ENCODE peak calls at places on chromosome 2, in ten cellular contexts. Y is ovary, T is uterus, N is transverse colon, C is stomach, W is IMR-90, J is Peyer's patch, F is A549, E is body of pancreas, I is heart left ventricle. G is an unnamed sample.
A peak's percentile ranks its signal among the peaks of the same experiment; 100 is the strongest.

GRCh38 chr2:128360711-128361110 is 42.0 kb upstream of the HS6ST1 start:
- DNase-seq in Y (no peak), T (no peak), N (no peak), C (no peak), W (no peak), J (no peak), F (no peak), E (no peak), I (no peak), G (no peak)

GRCh38 chr2:19329445-19329844 is 29.0 kb downstream of the OSR1 start:
- DNase-seq in Y (no peak), T (no peak), N (no peak), C (no peak), W (no peak), J (no peak), F (no peak), E (no peak), I (no peak), G (no peak)

GRCh38 chr2:144078091-144078490 is 441.8 kb downstream of the ZEB2 start:
- DNase-seq in Y (no peak), T (no peak), N (no peak), C (no peak), W (peak; percentile 37), J (no peak), F (no peak), E (peak; percentile 3), I (no peak), G (no peak)

GRCh38 chr2:64201086-64201627 is 56.9 kb upstream of the PELI1 start:
- DNase-seq in Y (no peak), T (no peak), N (no peak), C (no peak), W (no peak), J (no peak), F (no peak), E (no peak), I (no peak), G (no peak)

GRCh38 chr2:181311841-181312240 is 145.3 kb upstream of the ITGA4 start:
- DNase-seq in Y (no peak), T (no peak), N (peak; percentile 32), C (no peak), W (no peak), J (peak; percentile 64), F (no peak), E (no peak), I (no peak), G (no peak)

GRCh38 chr2:101113441-101114267 is 37.5 kb downstream of the TBC1D8 start:
- DNase-seq in Y (no peak), T (peak; percentile 41), N (peak; percentile 30), C (peak; percentile 48), W (peak; percentile 24), J (no peak), F (peak; percentile 82), E (peak; percentile 62), I (no peak), G (peak; percentile 55)

GRCh38 chr2:225725726-225726125 is 326.2 kb downstream of the NYAP2 start:
- DNase-seq in Y (no peak), T (peak; percentile 21), N (no peak), C (no peak), W (peak; percentile 18), J (no peak), F (no peak), E (no peak), I (no peak), G (no peak)

GRCh38 chr2:145258903-145259579 is 739.1 kb upstream of the ZEB2 start:
- DNase-seq in Y (no peak), T (no peak), N (no peak), C (no peak), W (peak; percentile 12), J (no peak), F (no peak), E (peak; percentile 15), I (no peak), G (no peak)

GRCh38 chr2:84849271-84849952 is 31.5 kb downstream of the TRABD2A start:
- DNase-seq in Y (no peak), T (no peak), N (no peak), C (no peak), W (peak; percentile 60), J (no peak), F (no peak), E (no peak), I (no peak), G (no peak)

DNA sequence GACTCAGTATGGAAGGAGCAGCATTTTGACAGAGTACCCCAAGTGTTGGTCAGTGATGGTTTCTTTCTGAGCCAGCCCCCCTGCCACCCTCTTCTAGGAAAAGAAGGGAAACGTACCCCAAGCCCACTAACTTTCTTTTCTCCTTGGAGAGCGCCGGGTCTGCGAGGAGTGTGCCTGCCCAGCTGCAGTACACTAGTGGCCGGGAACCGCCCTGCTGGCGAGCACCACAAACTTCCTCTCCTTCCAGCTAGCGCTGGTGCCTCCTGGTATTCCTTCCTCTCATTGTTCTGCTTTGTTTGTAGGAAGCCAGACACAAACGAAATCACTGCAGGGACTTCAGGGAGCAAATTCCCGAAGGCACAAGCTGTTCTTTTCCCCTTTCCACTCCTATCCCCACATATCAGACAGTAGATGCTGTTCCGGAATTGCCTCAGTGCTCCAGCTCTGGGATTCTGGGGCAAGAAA is 1.8 kb downstream of the CCDC85A start:
- DNase-seq in Y (no peak), T (peak; percentile 26), N (no peak), C (no peak), W (no peak), J (no peak), F (peak; percentile 49), E (no peak), I (peak; percentile 39), G (peak; percentile 65)
- TF ChIP-seq POLR2A in Y (no peak), T (no peak), N (no peak), C (no peak), W (no peak), J (no peak), F (no peak), E (no peak), I (no peak), G (peak; percentile 29)

DNA sequence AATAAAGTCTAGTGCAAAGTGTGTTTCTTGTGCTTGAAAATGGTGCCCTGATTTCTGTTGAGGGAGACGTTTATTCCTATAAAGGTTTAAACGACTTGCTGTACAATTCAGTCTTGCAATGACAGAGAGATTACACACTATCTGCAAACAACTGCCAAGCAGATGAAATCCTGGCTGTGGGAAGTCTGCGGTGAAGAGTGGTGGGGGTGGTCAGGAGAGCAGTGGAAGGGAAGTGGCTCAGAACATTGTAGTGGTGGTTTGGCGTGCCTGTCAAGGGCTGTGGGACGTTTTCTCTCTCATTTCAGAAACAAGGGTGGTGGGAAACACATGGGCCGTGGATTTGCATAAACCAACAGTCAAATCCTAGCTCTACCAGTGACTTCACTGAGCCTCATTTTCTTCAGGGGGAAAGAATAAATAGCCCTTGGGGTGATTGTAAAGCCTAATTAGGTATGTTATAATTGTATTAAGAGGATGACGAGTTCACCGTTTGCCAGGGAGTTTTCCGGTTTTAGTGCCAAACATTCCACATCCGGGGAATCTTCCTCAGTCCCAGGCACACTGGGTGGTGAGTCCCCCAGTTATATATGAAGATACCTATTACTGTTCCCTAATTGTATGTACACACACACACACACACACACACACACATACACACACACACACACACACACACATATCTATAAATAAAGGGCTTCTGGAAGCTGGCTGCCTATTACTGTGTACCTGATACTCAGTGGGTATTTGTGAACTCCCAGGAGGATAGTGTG is 115.0 kb downstream of the SPTBN1 start:
- DNase-seq in Y (no peak), T (peak; percentile 64), N (peak; percentile 78), C (peak; percentile 64), W (peak; percentile 97), J (peak; percentile 87), F (peak; percentile 71), E (peak; percentile 62), I (peak; percentile 59), G (peak; percentile 56)
- TF ChIP-seq POLR2A in Y (no peak), T (no peak), N (peak; percentile 16), C (no peak), W (no peak), J (peak; percentile 2), F (no peak), E (no peak), I (no peak), G (no peak)

DNA sequence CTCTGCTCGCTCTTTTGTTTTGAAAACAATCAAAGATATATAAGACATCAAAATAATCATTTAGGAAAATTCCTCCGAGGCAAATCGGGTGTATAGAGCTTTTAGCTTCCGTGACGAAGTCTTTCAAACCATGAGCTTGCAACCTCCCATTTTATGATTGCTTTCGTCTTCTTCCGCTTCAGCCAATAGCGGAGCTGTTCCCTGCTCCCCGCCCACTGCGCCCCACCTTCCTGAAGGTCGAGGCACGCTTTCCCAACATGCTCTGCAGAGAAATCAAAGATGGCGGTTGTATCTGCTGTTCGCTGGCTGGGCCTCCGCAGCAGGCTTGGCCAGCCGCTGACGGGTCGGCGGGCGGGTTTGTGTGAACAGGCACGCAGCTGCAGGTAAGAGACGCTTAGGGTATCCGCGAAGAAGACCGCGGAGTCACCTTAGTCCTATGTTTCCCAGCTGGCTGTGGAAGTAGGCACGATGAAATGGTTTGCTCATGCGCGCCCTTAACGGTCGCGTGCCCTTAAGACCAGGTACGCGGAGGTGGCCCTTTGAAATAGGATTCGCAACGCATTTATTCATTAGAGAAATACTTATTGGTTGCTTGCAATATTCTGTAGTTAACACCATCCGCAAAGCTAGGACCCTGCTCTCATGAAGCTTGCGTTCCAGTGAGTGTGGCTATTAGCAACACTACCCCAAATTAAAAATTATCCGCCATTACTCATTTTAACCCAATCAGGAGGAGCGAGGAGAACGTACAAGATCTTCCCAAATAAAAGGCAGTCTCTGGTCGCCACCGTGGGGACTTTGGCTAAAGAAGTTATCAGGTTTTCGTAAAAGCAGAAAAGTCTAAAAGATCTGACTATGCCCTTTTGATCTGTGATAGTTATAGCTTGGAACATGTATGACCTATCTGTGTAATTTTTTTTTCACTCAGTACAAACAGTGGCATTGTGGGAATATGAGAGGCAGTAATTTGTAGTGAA is at the start of gene PTCD3:
- DNase-seq in Y (peak; percentile 90), T (peak; percentile 90), N (peak; percentile 95), C (peak; percentile 94), W (peak; percentile 95), J (peak; percentile 95), F (peak; percentile 93), E (peak; percentile 96), I (peak; percentile 94), G (peak; percentile 69)
- TF ChIP-seq POLR2A in Y (peak; percentile 50), T (peak; percentile 16), N (peak; percentile 84), C (no peak), W (peak; percentile 90), J (peak; percentile 71), F (peak; percentile 96), E (peak; percentile 79), I (no peak), G (peak; percentile 85)

GRCh38 chr2:24898122-24899109 is 21.6 kb downstream of the ADCY3 start:
- DNase-seq in Y (no peak), T (no peak), N (no peak), C (no peak), W (no peak), J (no peak), F (no peak), E (no peak), I (no peak), G (no peak)

GRCh38 chr2:24903527-24904103 is 16.4 kb downstream of the ADCY3 start:
- DNase-seq in Y (no peak), T (no peak), N (no peak), C (no peak), W (no peak), J (no peak), F (no peak), E (no peak), I (no peak), G (no peak)

GRCh38 chr2:24894750-24895149 is 25.3 kb downstream of the ADCY3 start:
- DNase-seq in Y (no peak), T (no peak), N (no peak), C (no peak), W (no peak), J (no peak), F (no peak), E (no peak), I (no peak), G (no peak)

GRCh38 chr2:24893934-24894333 is 26.1 kb downstream of the ADCY3 start:
- DNase-seq in Y (no peak), T (no peak), N (no peak), C (no peak), W (peak; percentile 83), J (no peak), F (no peak), E (no peak), I (no peak), G (no peak)

GRCh38 chr2:24899361-24899760 is 20.7 kb downstream of the ADCY3 start:
- DNase-seq in Y (no peak), T (no peak), N (no peak), C (no peak), W (no peak), J (no peak), F (no peak), E (no peak), I (no peak), G (no peak)
- TF ChIP-seq POLR2A in Y (no peak), T (no peak), N (no peak), C (no peak), W (no peak), J (no peak), F (no peak), E (no peak), I (no peak), G (no peak)